ENCODE peak calls at places on chromosomes 7 and 10, in four cellular contexts. I is IMR-90, R is H9, G is mesendoderm. H is an unnamed sample.
A peak's percentile ranks its signal among the peaks of the same experiment; 100 is the strongest.

GRCh38 chr10:133336131-133337078 is at the start of gene CALY:
- DNase-seq in R (peak; percentile 78), G (peak; percentile 56), I (no peak), H (peak; percentile 55)

GRCh38 chr10:3790272-3790671 is 5.3 kb upstream of the KLF6 start:
- DNase-seq in G (no peak), R (no peak), I (no peak), H (no peak)

GRCh38 chr10:97771055-97771811 is 566 bp downstream of the SFRP5 start:
- DNase-seq in G (peak; percentile 72), R (peak; percentile 67), I (peak; percentile 15), H (no peak)

GRCh38 chr10:49760789-49761188 is 1.3 kb downstream of the OGDHL start:
- DNase-seq in G (no peak), R (peak; percentile 13), I (no peak), H (no peak)

GRCh38 chr7:83306487-83306886 is 143.8 kb upstream of the PCLO start:
- DNase-seq in G (no peak), R (no peak), I (no peak), H (no peak)

GRCh38 chr10:99224766-99225165 is 10.9 kb downstream of the HPSE2 start:
- DNase-seq in R (no peak), I (no peak), G (no peak), H (no peak)

GRCh38 chr10:34102917-34103506 is 712.1 kb downstream of the PARD3 start:
- DNase-seq in I (peak; percentile 87), G (no peak), R (no peak), H (no peak)

GRCh38 chr7:610531-611280 is 91.1 kb upstream of the PDGFA start:
- DNase-seq in I (peak; percentile 12), R (no peak), G (no peak), H (no peak)

GRCh38 chr10:67602268-67602950 is 93.6 kb downstream of the CTNNA3 start:
- DNase-seq in I (peak; percentile 96), R (no peak), G (peak; percentile 1), H (no peak)

GRCh38 chr7:116626886-116627285 is 45.1 kb upstream of the MET start:
- DNase-seq in I (no peak), G (no peak), R (no peak), H (no peak)

GRCh38 chr10:14758994-14759664 is 15.6 kb downstream of the FAM107B start:
- DNase-seq in G (no peak), I (no peak), R (no peak), H (no peak)

GRCh38 chr7:155594961-155595366 is 48.6 kb upstream of the CNPY1 start:
- DNase-seq in I (no peak), R (peak; percentile 82), G (peak; percentile 93), H (no peak)

GRCh38 chr7:117458977-117459583 is 20.7 kb upstream of the CFTR start:
- DNase-seq in I (peak; percentile 44), R (no peak), G (peak; percentile 34), H (no peak)

GRCh38 chr10:992523-993340 is 4.5 kb downstream of the GTPBP4 start:
- DNase-seq in G (no peak), I (no peak), R (no peak), H (no peak)

GRCh38 chr10:90326498-90327267 is 531.2 kb downstream of the HTR7 start:
- DNase-seq in R (no peak), G (no peak), I (peak; percentile 50), H (no peak)

GRCh38 chr7:154869436-154869835 is 133.5 kb downstream of the PAXIP1 start:
- DNase-seq in R (no peak), G (no peak), I (no peak), H (no peak)

GRCh38 chr7:37557810-37558209 is 109.1 kb upstream of the ELMO1 start:
- DNase-seq in I (no peak), G (no peak), R (no peak), H (no peak)

GRCh38 chr10:119786117-119786769 is 60.4 kb downstream of the INPP5F start:
- DNase-seq in G (peak; percentile 99), R (peak; percentile 65), I (peak; percentile 78), H (peak; percentile 37)

GRCh38 chr7:47783456-47784240 is 164.6 kb downstream of the PKD1L1 start:
- DNase-seq in G (peak; percentile 55), R (no peak), I (peak; percentile 98), H (no peak)

GRCh38 chr10:47029181-47029971 is 118.1 kb downstream of the PTPN20 start:
- DNase-seq in I (no peak), R (peak; percentile 14), G (no peak), H (no peak)

GRCh38 chr7:155343150-155343549 is 45.5 kb downstream of the INSIG1 start:
- DNase-seq in I (no peak), G (no peak), R (no peak), H (no peak)

GRCh38 chr7:47786557-47787248 is 161.6 kb downstream of the PKD1L1 start:
- DNase-seq in R (peak; percentile 75), I (peak; percentile 99), G (peak; percentile 93), H (peak; percentile 35)

GRCh38 chr7:85068796-85069195 is 118.1 kb downstream of the SEMA3D start:
- DNase-seq in G (no peak), R (no peak), I (peak; percentile 83), H (no peak)

GRCh38 chr7:102028206-102028826 is 210.9 kb downstream of the CUX1 start:
- DNase-seq in R (no peak), I (no peak), G (no peak), H (no peak)

GRCh38 chr7:156943091-156944041 is 6.1 kb upstream of the NOM1 start:
- DNase-seq in G (no peak), I (no peak), R (peak; percentile 50), H (no peak)

GRCh38 chr10:98249134-98249533 is 18.9 kb downstream of the LOXL4 start:
- DNase-seq in R (no peak), I (no peak), G (no peak), H (no peak)

GRCh38 chr10:30722956-30723355 is 93.4 kb upstream of the LYZL2 start:
- DNase-seq in R (no peak), I (no peak), G (no peak), H (no peak)

GRCh38 chr10:72263613-72264241 is 10.0 kb upstream of the DDIT4 start:
- DNase-seq in R (no peak), I (no peak), G (no peak), H (no peak)

GRCh38 chr7:18927134-18927533 is 190.3 kb downstream of the TWIST1 start:
- DNase-seq in R (no peak), G (no peak), I (peak; percentile 72), H (no peak)

GRCh38 chr10:69464801-69465401 is 13.6 kb downstream of the TSPAN15 start:
- DNase-seq in I (no peak), R (no peak), G (no peak), H (no peak)

GRCh38 chr7:46784746-46785145 is 797.2 kb downstream of the TNS3 start:
- DNase-seq in I (peak; percentile 73), G (peak; percentile 6), R (no peak), H (no peak)

GRCh38 chr10:73920084-73920483 is 9.2 kb downstream of the PLAU start:
- DNase-seq in R (no peak), G (peak; percentile 65), I (no peak), H (no peak)

GRCh38 chr10:44047361-44047760 is 337.5 kb downstream of the CXCL12 start:
- DNase-seq in I (no peak), G (no peak), R (no peak), H (no peak)

GRCh38 chr7:38453187-38453586 is 178.0 kb downstream of the AMPH start:
- DNase-seq in R (no peak), G (peak; percentile 11), I (peak; percentile 1), H (no peak)

GRCh38 chr7:151076863-151077704 is 3.5 kb downstream of the FASTK start:
- DNase-seq in R (peak; percentile 81), I (no peak), G (peak; percentile 53), H (no peak)

GRCh38 chr10:121595321-121595805 is 2.9 kb downstream of the FGFR2 start:
- DNase-seq in R (no peak), I (no peak), G (no peak), H (no peak)

GRCh38 chr10:121594623-121595320 is 3.5 kb downstream of the FGFR2 start:
- DNase-seq in I (no peak), R (no peak), G (no peak), H (no peak)

GRCh38 chr10:121593676-121594075 is 4.6 kb downstream of the FGFR2 start:
- DNase-seq in G (no peak), I (no peak), R (peak; percentile 13), H (no peak)

GRCh38 chr10:121593267-121593666 is 5.0 kb downstream of the FGFR2 start:
- DNase-seq in G (no peak), I (no peak), R (no peak), H (no peak)

GRCh38 chr10:121594076-121594475 is 4.2 kb downstream of the FGFR2 start:
- DNase-seq in R (no peak), G (no peak), I (no peak), H (no peak)
- H3K4me2 ChIP-seq in R (no peak overlapping the region), G (no peak overlapping the region), I (no peak overlapping the region), H (no peak overlapping the region)

GRCh38 chr7:76358478-76359110 is at the start of gene YWHAG:
- DNase-seq in I (peak; percentile 85), G (peak; percentile 88), R (peak; percentile 88), H (peak; percentile 90)
- H3K23ac ChIP-seq in I (peak within 1 kb of the TSS; percentile 99), G (peak within 1 kb of the TSS; percentile 95), R (no peak within 1 kb of the TSS), H (peak within 1 kb of the TSS; percentile 100)

DNA sequence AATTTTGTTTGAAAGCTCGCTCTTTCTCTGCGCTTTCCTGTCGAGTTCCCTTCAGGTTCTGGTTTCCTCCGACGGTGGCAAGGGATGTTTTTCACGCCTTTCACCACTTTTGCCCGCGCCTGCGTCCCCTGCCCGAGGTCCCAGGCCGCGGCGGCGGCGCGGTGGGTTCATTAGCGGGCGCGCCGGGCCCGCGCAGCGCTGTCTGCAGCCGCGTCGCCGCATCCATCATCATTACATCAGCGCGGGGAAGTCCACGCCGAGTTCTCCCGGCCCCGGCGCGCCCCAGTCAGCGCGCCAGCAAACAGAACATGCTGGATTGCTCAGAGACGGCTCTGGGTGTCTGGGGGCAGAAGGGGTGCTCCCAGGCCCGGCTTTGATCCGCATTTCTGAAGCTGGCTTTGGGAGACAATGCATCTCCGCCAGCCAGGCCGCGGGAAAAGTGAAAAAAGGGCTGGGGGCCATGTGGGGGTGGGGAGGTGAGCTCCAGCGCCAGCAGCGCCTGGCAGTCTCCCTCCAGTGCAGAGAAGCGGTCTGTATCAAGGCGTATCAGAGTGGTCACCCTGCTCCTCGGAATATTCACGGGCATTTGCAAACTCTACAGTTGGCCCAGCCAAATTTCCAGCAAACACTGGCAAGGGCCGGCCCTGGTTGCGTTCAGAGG is 8.9 kb downstream of the GLI3 start:
- DNase-seq in R (peak; percentile 65), I (peak; percentile 46), G (peak; percentile 51), H (no peak)
- H3K4me2 ChIP-seq in R (peak overlapping the region; percentile 75), I (peak overlapping the region; percentile 70), G (peak overlapping the region; percentile 68), H (peak overlapping the region; percentile 59)

DNA sequence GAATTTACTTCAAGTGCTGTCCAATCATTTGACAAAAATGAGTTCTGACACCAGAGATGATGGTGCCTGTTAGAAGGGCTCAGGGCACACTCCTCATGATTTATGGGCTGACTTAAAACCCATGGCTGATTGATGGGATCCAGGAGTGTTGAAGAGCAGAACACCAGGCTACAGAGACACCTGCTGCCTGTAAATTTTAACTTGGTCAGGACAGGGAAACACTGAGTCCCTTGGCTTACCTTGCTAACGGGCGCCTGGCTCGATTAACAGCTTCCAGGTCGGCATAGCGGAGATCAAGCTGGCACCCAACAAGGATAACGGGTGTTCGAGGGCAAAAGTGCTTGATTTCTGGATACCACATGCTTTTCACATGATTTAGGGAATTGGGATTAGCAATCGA is 51.4 kb downstream of the RHOBTB1 start:
- DNase-seq in G (no peak), I (no peak), R (no peak), H (no peak)
- H3K23ac ChIP-seq in G (no peak overlapping the region), I (no peak overlapping the region), R (no peak overlapping the region), H (no peak overlapping the region)